ENCODE peak calls at places on chromosomes 12 and 14, in five cellular contexts. K is left lobe of liver, M is GM12892, C is mammary epithelial cell, I is BE2C. F is an unnamed sample.

GRCh38 chr12:12716845-12717585 is at the start of gene CDKN1B:
- DNase-seq in K (peak), M (peak), C (peak), I (peak), F (peak)

GRCh38 chr14:94009767-94010166 is 12.7 kb downstream of the CCDC197 start:
- DNase-seq in K (no peak), M (no peak), C (peak), I (no peak), F (no peak)

GRCh38 chr14:77707355-77707723 is 484 bp downstream of the ALKBH1 start:
- DNase-seq in K (no peak), M (peak), C (peak), I (peak), F (no peak)

GRCh38 chr14:103198429-103199140 is 75.3 kb downstream of the TNFAIP2 start:
- DNase-seq in K (no peak), M (no peak), C (peak), I (no peak), F (no peak)

GRCh38 chr12:12046401-12046800 is 24.3 kb upstream of the BCL2L14 start:
- DNase-seq in K (no peak), M (no peak), C (peak), I (peak), F (no peak)

GRCh38 chr14:22472935-22473854 is 115.8 kb downstream of the DAD1 start:
- DNase-seq in K (no peak), M (peak), C (peak), I (no peak), F (no peak)

GRCh38 chr12:12899530-12900380 is 8.4 kb downstream of the GPRC5A start:
- DNase-seq in K (no peak), M (no peak), C (peak), I (no peak), F (no peak)

GRCh38 chr12:51254592-51254991 is 15.6 kb downstream of the SMAGP start:
- DNase-seq in K (no peak), M (no peak), C (no peak), I (no peak), F (no peak)

GRCh38 chr12:48189331-48190125 is 6.1 kb downstream of the CCDC184 start:
- DNase-seq in K (no peak), M (no peak), C (peak), I (peak), F (peak)

GRCh38 chr12:123388218-123388947 is 4.5 kb downstream of the KMT5A start:
- DNase-seq in K (peak), M (peak), C (peak), I (peak), F (peak)

GRCh38 chr12:93573552-93574223 is 1.2 kb downstream of the SOCS2 start:
- DNase-seq in K (no peak), M (no peak), C (peak), I (no peak), F (no peak)